ENCODE peak calls at places on chromosomes 16 and 17, in five cellular contexts. F is neuronal stem cell, Y is mesenchymal stem cell, J is H9, Z is trophoblast cell. H is an unnamed sample.

GRCh38 chr17:82668631-82669099 is 20.4 kb upstream of the WDR45B start:
- DNase-seq in F (peak; percentile 31), Y (peak; percentile 78), J (peak; percentile 91), Z (peak; percentile 71), H (peak; percentile 78)

GRCh38 chr17:19368119-19368660 is 5.7 kb upstream of the B9D1 start:
- DNase-seq in F (no peak), Y (peak; percentile 23), J (no peak), Z (no peak), H (no peak)

GRCh38 chr17:49843774-49844350 is 4.0 kb downstream of the TAC4 start:
- DNase-seq in F (no peak), Y (no peak), J (peak; percentile 72), Z (no peak), H (no peak)

GRCh38 chr17:6159541-6160187 is 89.5 kb downstream of the WSCD1 start:
- DNase-seq in F (no peak), Y (no peak), J (peak; percentile 21), Z (no peak), H (no peak)

GRCh38 chr16:56964243-56965148 is 2.7 kb downstream of the CETP start:
- DNase-seq in F (peak; percentile 85), Y (peak; percentile 88), J (peak; percentile 94), Z (peak; percentile 78), H (peak; percentile 88)

GRCh38 chr17:14741516-14741915 is 440.6 kb downstream of the HS3ST3B1 start:
- DNase-seq in F (no peak), Y (peak; percentile 49), J (no peak), Z (no peak), H (no peak)

GRCh38 chr17:50570516-50570915 is 10.0 kb downstream of the CACNA1G start:
- DNase-seq in F (no peak), Y (no peak), J (no peak), Z (no peak), H (no peak)

GRCh38 chr17:51540151-51540550 is 279.8 kb downstream of the UTP18 start:
- DNase-seq in F (no peak), Y (no peak), J (no peak), Z (no peak), H (no peak)

GRCh38 chr17:81291662-81292061 is 3.4 kb downstream of the SLC38A10 start:
- DNase-seq in F (no peak), Y (peak; percentile 62), J (peak; percentile 83), Z (peak; percentile 81), H (peak; percentile 19)

GRCh38 chr17:15351925-15352324 is 10.5 kb upstream of the TEKT3 start:
- DNase-seq in F (no peak), Y (peak; percentile 65), J (no peak), Z (no peak), H (no peak)

GRCh38 chr17:13413001-13413400 is 188.7 kb downstream of the HS3ST3A1 start:
- DNase-seq in F (no peak), Y (no peak), J (no peak), Z (peak; percentile 8), H (no peak)

GRCh38 chr17:38877130-38877851 is 7.4 kb downstream of the LASP1 start:
- DNase-seq in F (no peak), Y (no peak), J (peak; percentile 75), Z (no peak), H (no peak)

GRCh38 chr16:19439483-19439882 is 21.8 kb downstream of the TMC5 start:
- DNase-seq in F (no peak), Y (no peak), J (no peak), Z (no peak), H (no peak)

GRCh38 chr16:23248261-23249194 is 53.6 kb upstream of the SCNN1B start:
- DNase-seq in F (no peak), Y (no peak), J (no peak), Z (no peak), H (no peak)

GRCh38 chr16:29729116-29729521 is 16.7 kb downstream of the C16orf54 start:
- DNase-seq in F (peak; percentile 36), Y (peak; percentile 61), J (no peak), Z (peak; percentile 19), H (no peak)

GRCh38 chr17:32610943-32611342 is 124.2 kb downstream of the CDK5R1 start:
- DNase-seq in F (no peak), Y (no peak), J (no peak), Z (no peak), H (no peak)

GRCh38 chr17:44233582-44233981 is 14.1 kb upstream of the UBTF start:
- DNase-seq in F (no peak), Y (no peak), J (no peak), Z (no peak), H (no peak)

GRCh38 chr17:44235583-44235936 is 16.1 kb upstream of the UBTF start:
- DNase-seq in F (no peak), Y (no peak), J (no peak), Z (peak; percentile 88), H (no peak)

GRCh38 chr17:44232061-44232460 is 12.6 kb upstream of the UBTF start:
- DNase-seq in F (no peak), Y (no peak), J (no peak), Z (no peak), H (no peak)

GRCh38 chr17:44241104-44241503 is 21.6 kb upstream of the UBTF start:
- DNase-seq in F (no peak), Y (no peak), J (no peak), Z (no peak), H (no peak)

GRCh38 chr17:44236444-44236991 is 17.0 kb upstream of the UBTF start:
- DNase-seq in F (no peak), Y (no peak), J (no peak), Z (no peak), H (no peak)
- H2BK12ac ChIP-seq in F (no peak overlapping the region), Y (no peak overlapping the region), J (no peak overlapping the region), Z (no peak overlapping the region), H (no peak overlapping the region)

GRCh38 chr16:22205577-22206012 is 483 bp upstream of the EEF2K start:
- DNase-seq in F (no peak), Y (no peak), J (no peak), Z (no peak), H (no peak)
- H2BK12ac ChIP-seq in F (no peak overlapping the region), Y (no peak overlapping the region), J (no peak overlapping the region), Z (no peak overlapping the region), H (no peak overlapping the region)

DNA sequence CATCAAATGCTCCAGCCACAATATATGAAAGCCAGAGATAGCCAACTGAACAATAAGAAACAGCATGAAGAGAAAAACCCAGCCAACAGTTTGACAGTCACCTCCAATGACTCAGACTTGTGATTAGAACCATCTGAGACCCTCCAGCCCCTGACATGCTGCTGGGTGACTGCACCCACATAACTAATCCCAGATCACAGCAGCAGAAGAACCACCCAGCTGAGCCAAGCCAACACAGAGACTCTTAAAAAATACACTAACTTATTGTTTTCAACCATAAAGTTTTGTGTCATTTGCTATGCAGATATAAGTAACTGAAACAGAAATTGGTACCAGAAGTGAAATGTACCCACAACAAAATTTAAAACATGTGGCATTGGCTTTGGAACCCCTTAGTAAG is 314.3 kb upstream of the DYNLRB2 start:
- DNase-seq in F (no peak), Y (no peak), J (no peak), Z (no peak), H (no peak)
- H2BK12ac ChIP-seq in F (no peak overlapping the region), Y (no peak overlapping the region), J (no peak overlapping the region), Z (no peak overlapping the region), H (no peak overlapping the region)

DNA sequence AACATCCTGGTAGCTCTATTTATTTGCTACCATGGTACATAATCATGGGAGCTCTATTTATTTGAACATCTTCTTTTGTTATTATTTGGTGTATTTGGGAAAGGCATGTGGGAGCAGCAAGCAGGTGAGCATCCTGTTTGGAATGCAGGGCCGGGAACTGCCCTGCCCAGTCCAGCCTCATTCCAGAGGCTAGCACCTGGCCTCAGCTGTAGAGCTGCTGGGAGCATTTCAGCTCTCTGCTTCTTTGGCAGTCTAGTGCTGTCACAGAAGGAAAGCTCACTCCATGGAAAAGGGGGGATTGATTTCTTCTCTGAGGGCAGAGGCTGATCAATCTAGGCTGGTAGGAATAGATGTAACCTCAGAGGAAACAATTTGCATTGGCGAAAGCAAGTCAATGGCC is 112.5 kb downstream of the WWOX start:
- DNase-seq in F (no peak), Y (no peak), J (peak; percentile 71), Z (peak; percentile 94), H (peak; percentile 41)
- H2BK12ac ChIP-seq in F (no peak overlapping the region), Y (no peak overlapping the region), J (no peak overlapping the region), Z (peak overlapping the region; percentile 56), H (no peak overlapping the region)

GRCh38 chr16:86128246-86128645 is 229.3 kb downstream of the IRF8 start:
- DNase-seq in F (no peak), Y (no peak), J (no peak), Z (no peak), H (no peak)

GRCh38 chr16:86122681-86123342 is 223.8 kb downstream of the IRF8 start:
- DNase-seq in F (no peak), Y (no peak), J (peak; percentile 65), Z (no peak), H (no peak)

GRCh38 chr16:86121611-86122010 is 222.6 kb downstream of the IRF8 start:
- DNase-seq in F (no peak), Y (no peak), J (no peak), Z (no peak), H (no peak)

GRCh38 chr16:86129541-86129940 is 230.6 kb downstream of the IRF8 start:
- DNase-seq in F (no peak), Y (no peak), J (no peak), Z (no peak), H (no peak)

DNA sequence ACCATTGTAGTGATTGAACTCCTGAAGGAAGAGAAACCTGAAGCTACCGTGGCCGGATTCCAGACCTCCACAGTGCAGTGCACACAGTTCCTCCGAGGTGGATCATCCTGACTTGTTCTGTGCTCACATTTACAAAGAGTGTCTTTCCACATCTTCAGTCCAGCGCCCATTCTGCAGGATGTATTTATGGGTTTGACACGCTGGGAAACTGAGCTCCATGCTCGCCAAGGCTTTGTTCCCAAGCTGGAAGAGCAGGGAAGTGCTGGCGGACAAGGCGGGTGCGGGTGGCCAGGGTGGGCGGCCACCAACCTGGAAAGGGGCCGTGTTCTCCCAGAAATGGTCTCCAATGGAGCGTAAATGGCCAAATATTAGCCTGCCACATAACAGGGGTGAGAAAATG is 227.9 kb downstream of the IRF8 start:
- DNase-seq in F (no peak), Y (no peak), J (no peak), Z (no peak), H (no peak)
- H2BK12ac ChIP-seq in F (no peak overlapping the region), Y (no peak overlapping the region), J (no peak overlapping the region), Z (no peak overlapping the region), H (no peak overlapping the region)

GRCh38 chr16:720507-720989 is 398 bp upstream of the ANTKMT start:
- DNase-seq in F (no peak), Y (peak; percentile 89), J (peak; percentile 73), Z (no peak), H (no peak)

GRCh38 chr16:719815-720506 is 985 bp upstream of the ANTKMT start:
- DNase-seq in F (no peak), Y (peak; percentile 29), J (no peak), Z (no peak), H (no peak)

GRCh38 chr16:717651-718245 is 2.8 kb downstream of the METRN start:
- DNase-seq in F (no peak), Y (no peak), J (no peak), Z (no peak), H (no peak)

GRCh38 chr16:718389-718788 is 2.6 kb upstream of the ANTKMT start:
- DNase-seq in F (no peak), Y (no peak), J (no peak), Z (no peak), H (no peak)

DNA sequence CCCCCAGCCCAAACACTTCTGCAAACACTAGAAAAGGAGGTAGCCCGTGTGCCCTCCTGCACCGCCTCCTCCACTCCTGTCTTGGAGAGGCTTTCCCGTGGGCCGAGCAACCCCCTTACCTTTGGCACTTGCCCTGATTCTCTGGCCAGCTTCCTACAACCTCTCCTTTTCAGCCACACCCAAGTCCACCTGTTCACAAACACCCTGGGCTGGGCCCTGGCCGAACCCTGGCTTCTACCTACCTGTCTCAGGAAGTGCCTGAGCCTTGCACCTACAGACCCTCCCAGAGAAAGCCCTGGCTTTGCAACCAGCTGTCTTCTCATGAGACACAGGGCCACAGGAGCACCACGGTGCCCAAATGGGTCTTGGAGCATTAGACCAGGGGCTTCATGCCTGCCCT is 2.0 kb upstream of the ANTKMT start:
- DNase-seq in F (no peak), Y (no peak), J (no peak), Z (no peak), H (no peak)
- H2BK12ac ChIP-seq in F (peak overlapping the region; percentile 59), Y (no peak overlapping the region), J (no peak overlapping the region), Z (no peak overlapping the region), H (no peak overlapping the region)

H was measured in H1.